ENCODE peak calls at places on chromosomes 13 and 19, in four cellular contexts. A is HT1080, Q is EH, Y is tibial artery. F is an unnamed sample.

GRCh38 chr13:111514646-111515617 is 194.5 kb downstream of the TEX29 start:
- DNase-seq in Q (no peak), Y (no peak), A (no peak), F (no peak)

GRCh38 chr13:44417446-44417845 is 43.8 kb downstream of the SERP2 start:
- DNase-seq in Y (no peak), A (no peak), Q (no peak), F (no peak)

GRCh38 chr13:37194428-37194861 is 89.0 kb upstream of the CSNK1A1L start:
- DNase-seq in A (peak), Y (no peak), Q (peak), F (peak)

GRCh38 chr13:46348976-46349375 is 38.1 kb downstream of the RUBCNL start:
- DNase-seq in Y (no peak), Q (peak), A (no peak), F (peak)

GRCh38 chr13:114339779-114340534 is 25.7 kb downstream of the CHAMP1 start:
- DNase-seq in A (peak), Q (peak), Y (no peak), F (peak)

GRCh38 chr13:49954674-49955455 is 18.7 kb upstream of the SPRYD7 start:
- DNase-seq in Q (peak), A (no peak), Y (no peak), F (no peak)

GRCh38 chr13:36030670-36031331 is 100.4 kb downstream of the DCLK1 start:
- DNase-seq in Q (peak), Y (no peak), A (peak), F (peak)

GRCh38 chr13:111577429-111577828 is 257.0 kb downstream of the TEX29 start:
- DNase-seq in Y (no peak), A (no peak), Q (no peak), F (no peak)

GRCh38 chr19:45999653-46000121 is 4.4 kb downstream of the CCDC61 start:
- DNase-seq in Y (no peak), Q (peak), A (no peak), F (peak)

GRCh38 chr13:23159205-23159586 is 21.6 kb upstream of the SGCG start:
- DNase-seq in Q (peak), Y (no peak), A (no peak), F (peak)

GRCh38 chr13:38862443-38862842 is 128.2 kb downstream of the STOML3 start:
- DNase-seq in A (no peak), Q (no peak), Y (no peak), F (no peak)

GRCh38 chr13:109154546-109154945 is 525.1 kb downstream of the MYO16 start:
- DNase-seq in Y (no peak), Q (peak), A (no peak), F (peak)

GRCh38 chr13:96511587-96511986 is 421.7 kb downstream of the HS6ST3 start:
- DNase-seq in A (no peak), Y (no peak), Q (no peak), F (no peak)

GRCh38 chr19:17654993-17655392 is 33.2 kb downstream of the UNC13A start:
- DNase-seq in A (no peak), Q (no peak), Y (no peak), F (peak)

GRCh38 chr13:75762967-75763366 is 126.8 kb downstream of the LMO7 start:
- DNase-seq in Y (no peak), Q (no peak), A (no peak), F (no peak)

GRCh38 chr19:7781157-7781556 is 18.1 kb downstream of the CLEC4M start:
- DNase-seq in Q (no peak), Y (peak), A (no peak), F (no peak)

GRCh38 chr13:53197424-53197823 is 168.8 kb downstream of the OLFM4 start:
- DNase-seq in A (no peak), Q (no peak), Y (no peak), F (no peak)

GRCh38 chr19:46759817-46760333 is 13.6 kb upstream of the STRN4 start:
- DNase-seq in A (no peak), Q (peak), Y (no peak), F (peak)

F was measured in bronchial epithelial cell.